ENCODE peak calls at places on chromosome 5, in four cellular contexts. E, M, C and Z are unnamed samples.

GRCh38 chr5:180810210-180811011 is 7.8 kb upstream of the MGAT1 start:
- DNase-seq in E (peak), M (peak), C (peak), Z (peak)

GRCh38 chr5:153267506-153267905 is 223.0 kb upstream of the GRIA1 start:
- DNase-seq in E (no peak), C (no peak), M (no peak), Z (no peak)

GRCh38 chr5:73312146-73312871 is 136.3 kb downstream of the FOXD1 start:
- DNase-seq in M (no peak), C (no peak), E (peak), Z (peak)

GRCh38 chr5:123423278-123424149 is at the start of gene CEP120:
- DNase-seq in E (peak), M (peak), C (peak), Z (peak)

GRCh38 chr5:143431789-143432188 is 28.3 kb upstream of the NR3C1 start:
- DNase-seq in E (no peak), C (no peak), M (no peak), Z (no peak)

GRCh38 chr5:161507591-161507990 is 38.9 kb downstream of the GABRB2 start:
- DNase-seq in E (no peak), M (no peak), C (no peak), Z (no peak)

GRCh38 chr5:127229185-127229889 is 61.3 kb upstream of the MEGF10 start:
- DNase-seq in C (no peak), M (no peak), E (peak), Z (peak)

GRCh38 chr5:171931163-171931562 is 75.3 kb downstream of the FBXW11 start:
- DNase-seq in M (peak), C (no peak), E (no peak), Z (no peak)

GRCh38 chr5:177116631-177117373 is 16.8 kb upstream of the NSD1 start:
- DNase-seq in C (no peak), E (peak), M (no peak), Z (peak)

GRCh38 chr5:98489021-98489420 is 284.4 kb upstream of the RGMB start:
- DNase-seq in E (no peak), C (no peak), M (no peak), Z (no peak)

GRCh38 chr5:140608730-140609520 is 24.1 kb downstream of the CD14 start:
- DNase-seq in E (no peak), M (no peak), C (no peak), Z (no peak)

GRCh38 chr5:6081727-6082210 is 296.6 kb downstream of the MED10 start:
- DNase-seq in M (no peak), C (no peak), E (no peak), Z (no peak)

GRCh38 chr5:65446682-65447081 is 35.0 kb downstream of the ADAMTS6 start:
- DNase-seq in C (no peak), M (no peak), E (no peak), Z (no peak)

GRCh38 chr5:44389410-44389879 is at the start of gene FGF10:
- DNase-seq in M (no peak), E (no peak), C (no peak), Z (peak)

GRCh38 chr5:131394128-131394527 is 130.3 kb downstream of the CDC42SE2 start:
- DNase-seq in M (no peak), C (peak), E (no peak), Z (no peak)

GRCh38 chr5:137218471-137218870 is 280.7 kb downstream of the SPOCK1 start:
- DNase-seq in C (no peak), M (no peak), E (no peak), Z (no peak)

GRCh38 chr5:65197899-65198776 is 283.6 kb downstream of the ADAMTS6 start:
- DNase-seq in M (no peak), C (no peak), E (no peak), Z (no peak)

GRCh38 chr5:171422902-171423663 is 3.6 kb downstream of the FGF18 start:
- DNase-seq in C (no peak), M (no peak), E (no peak), Z (peak)

GRCh38 chr5:18985397-18985796 is 1002.6 kb downstream of the CDH18 start:
- DNase-seq in M (no peak), C (no peak), E (no peak), Z (no peak)

GRCh38 chr5:5318426-5319205 is 103.9 kb upstream of the ICE1 start:
- DNase-seq in C (no peak), M (no peak), E (no peak), Z (no peak)

GRCh38 chr5:71757590-71758543 is 38.8 kb downstream of the CARTPT start:
- DNase-seq in M (peak), C (peak), E (peak), Z (peak)

GRCh38 chr5:157568717-157569116 is 6.9 kb downstream of the ADAM19 start:
- DNase-seq in E (no peak), C (no peak), M (no peak), Z (no peak)

GRCh38 chr5:51958473-51958872 is 575.2 kb downstream of the ISL1 start:
- DNase-seq in M (no peak), C (no peak), E (no peak), Z (no peak)

GRCh38 chr5:51961154-51961562 is 577.9 kb downstream of the ISL1 start:
- DNase-seq in C (no peak), E (no peak), M (no peak), Z (no peak)

GRCh38 chr5:51960617-51961115 is 577.4 kb downstream of the ISL1 start:
- DNase-seq in C (no peak), M (no peak), E (no peak), Z (no peak)
- TF ChIP-seq ETV6 in C (no peak), M (no peak), E (no peak), Z (no peak)

DNA sequence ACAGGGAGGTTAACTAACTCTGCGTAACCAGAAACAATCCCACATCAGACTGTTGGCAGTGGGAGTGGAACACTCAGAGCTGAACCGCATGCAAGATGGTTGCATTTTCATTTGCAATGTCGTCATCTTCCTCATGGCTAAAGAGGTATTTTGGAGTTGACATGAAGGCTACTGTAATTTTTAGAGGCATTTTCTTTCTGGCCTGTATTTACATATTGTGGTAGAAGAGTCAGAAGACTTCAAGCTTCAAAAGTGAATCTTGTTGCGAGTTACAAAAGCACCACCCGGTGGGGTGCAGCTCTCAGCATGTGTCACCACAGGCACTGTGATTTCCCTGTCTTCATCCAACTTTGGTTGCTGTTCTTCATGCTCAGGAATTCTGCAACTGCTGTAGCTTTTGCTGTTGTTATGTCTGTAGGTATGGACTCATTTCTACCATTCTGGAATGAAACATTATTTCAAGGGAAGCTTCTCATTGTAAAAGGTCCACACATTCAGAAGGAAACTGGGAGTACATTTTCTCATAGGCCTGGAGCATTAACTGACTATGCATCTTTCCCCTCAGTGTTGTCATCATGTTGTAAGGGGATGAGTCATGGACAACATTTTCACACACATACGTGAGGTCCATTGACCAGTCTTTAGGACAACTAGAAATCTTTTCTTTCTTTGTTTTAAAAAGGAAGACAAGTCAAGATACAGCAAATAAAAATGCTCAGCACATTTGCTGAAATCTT is 35.4 kb upstream of the GDNF start:
- DNase-seq in E (no peak), C (no peak), M (no peak), Z (no peak)
- TF ChIP-seq ETV6 in E (no peak), C (no peak), M (no peak), Z (no peak)

DNA sequence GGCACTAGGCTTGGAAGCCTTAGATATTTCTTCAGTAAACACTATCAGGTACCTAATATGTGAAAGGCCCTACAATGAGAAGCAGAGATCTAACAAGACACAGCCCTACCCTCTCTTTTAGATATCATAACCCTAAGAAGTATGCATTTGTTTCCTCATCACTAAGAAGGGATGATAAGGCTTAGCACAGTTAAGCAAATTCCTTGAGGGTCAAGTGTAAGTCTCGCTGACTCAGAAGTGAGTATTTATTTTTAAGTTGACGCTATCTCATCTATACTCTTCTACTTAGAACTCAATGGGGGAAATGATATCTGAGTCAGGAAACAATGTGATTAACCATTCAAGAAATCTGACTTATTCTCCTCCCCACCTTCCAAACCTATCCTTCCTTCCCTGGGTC is 149.8 kb downstream of the ESM1 start:
- DNase-seq in M (no peak), E (no peak), C (no peak), Z (no peak)
- TF ChIP-seq ETV6 in M (no peak), E (no peak), C (no peak), Z (no peak)

GRCh38 chr5:83955916-83956315 is 235.3 kb upstream of the HAPLN1 start:
- DNase-seq in C (no peak), M (no peak), E (no peak), Z (no peak)
- TF ChIP-seq ETV6 in C (no peak), M (no peak), E (no peak), Z (no peak)

GRCh38 chr5:53679261-53679660 is 118.8 kb downstream of the NDUFS4 start:
- DNase-seq in C (no peak), M (no peak), E (no peak), Z (no peak)
- TF ChIP-seq ETV6 in C (no peak), M (no peak), E (no peak), Z (no peak)

GRCh38 chr5:69230181-69230580 is 4.5 kb upstream of the CDK7 start:
- DNase-seq in M (no peak), E (no peak), C (no peak), Z (no peak)
- TF ChIP-seq ETV6 in M (no peak), E (no peak), C (no peak), Z (no peak)

GRCh38 chr5:132772291-132773070 is 4.6 kb downstream of the SEPTIN8 start:
- DNase-seq in E (no peak), M (no peak), C (no peak), Z (no peak)
- TF ChIP-seq ETV6 in E (no peak), M (no peak), C (no peak), Z (no peak)

DNA sequence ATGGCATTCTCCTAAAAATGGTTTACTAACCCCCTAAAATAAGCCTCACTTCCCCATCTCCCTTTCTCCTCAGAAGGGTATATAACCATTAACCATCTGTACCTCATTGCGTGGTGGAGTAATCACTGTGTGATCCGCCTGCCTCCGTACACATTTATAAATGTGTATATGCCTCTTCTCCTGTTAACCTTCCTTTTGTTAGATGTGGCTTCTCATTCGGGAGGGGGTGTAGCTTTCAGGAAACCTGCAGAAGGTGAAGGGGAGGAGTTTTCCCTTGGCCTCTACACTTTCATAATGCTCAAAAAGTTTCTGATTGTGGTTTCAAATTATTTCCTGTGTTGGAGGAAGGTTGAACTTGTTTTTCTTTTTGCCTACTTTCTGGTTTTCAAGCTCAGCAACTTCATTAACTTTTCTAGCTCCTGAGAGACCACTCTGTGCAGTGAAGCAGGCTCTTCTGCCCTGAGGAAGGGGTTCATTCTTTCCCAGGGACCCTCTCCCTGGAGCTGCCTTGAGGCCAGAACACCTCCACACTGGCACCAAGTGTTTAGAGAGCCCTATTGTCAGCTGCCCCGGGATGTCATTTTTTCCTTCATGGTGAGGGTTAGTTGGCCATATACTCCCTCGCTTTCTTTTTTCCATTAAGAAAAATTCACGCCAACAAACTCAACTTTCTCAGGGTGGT is 46.9 kb downstream of the RASGRF2 start:
- DNase-seq in M (no peak), C (no peak), E (no peak), Z (no peak)
- TF ChIP-seq ETV6 in M (no peak), C (no peak), E (no peak), Z (no peak)